ENCODE peak calls at places on chromosomes 13 and 19, in six cellular contexts. U, P, Y, M, Q and E are unnamed samples. For H3K4me1, the result is how much of the 10 kb centered on the place peaks cover.

GRCh38 chr13:77729502-77730221 is 32.2 kb downstream of the SLAIN1 start:
- DNase-seq in U (no peak), P (no peak), Y (no peak), M (no peak), Q (no peak), E (no peak)

GRCh38 chr13:28794370-28794769 is 25.8 kb upstream of the MTUS2 start:
- DNase-seq in U (no peak), P (no peak), Y (no peak), M (no peak), Q (no peak), E (no peak)

GRCh38 chr13:112218416-112218815 is 151.5 kb downstream of the SOX1 start:
- DNase-seq in U (no peak), P (no peak), Y (no peak), M (no peak), Q (no peak), E (no peak)

GRCh38 chr13:95679722-95680121 is 2.8 kb downstream of the DNAJC3 start:
- DNase-seq in U (no peak), P (no peak), Y (no peak), M (no peak), Q (no peak), E (no peak)

GRCh38 chr13:73913043-73913740 is 221.0 kb downstream of the KLF12 start:
- DNase-seq in U (peak), P (no peak), Y (no peak), M (no peak), Q (no peak), E (no peak)

GRCh38 chr19:45020071-45020470 is 18.8 kb upstream of the CLASRP start:
- DNase-seq in U (no peak), P (no peak), Y (no peak), M (no peak), Q (no peak), E (no peak)

GRCh38 chr13:113748862-113749451 is 10.1 kb upstream of the TMEM255B start:
- DNase-seq in U (no peak), P (no peak), Y (no peak), M (no peak), Q (no peak), E (no peak)

GRCh38 chr13:57635541-57635940 is 4.0 kb downstream of the PCDH17 start:
- DNase-seq in U (no peak), P (no peak), Y (no peak), M (no peak), Q (no peak), E (no peak)

GRCh38 chr13:97221989-97222700 is at the start of gene MBNL2:
- DNase-seq in U (peak), P (peak), Y (peak), M (peak), Q (peak), E (peak)

GRCh38 chr13:27106144-27106543 is 65.5 kb downstream of the USP12 start:
- DNase-seq in U (no peak), P (no peak), Y (no peak), M (no peak), Q (no peak), E (no peak)

GRCh38 chr13:44048326-44048725 is 168.6 kb downstream of the LACC1 start:
- DNase-seq in U (no peak), P (no peak), Y (no peak), M (no peak), Q (no peak), E (no peak)

GRCh38 chr19:49920624-49921363 is 8.2 kb upstream of the ATF5 start:
- DNase-seq in U (no peak), P (no peak), Y (no peak), M (no peak), Q (no peak), E (peak)

GRCh38 chr19:49915271-49915670 is 13.7 kb upstream of the ATF5 start:
- DNase-seq in U (no peak), P (no peak), Y (no peak), M (no peak), Q (no peak), E (no peak)

GRCh38 chr19:49913720-49914119 is 15.3 kb upstream of the ATF5 start:
- DNase-seq in U (no peak), P (no peak), Y (no peak), M (no peak), Q (no peak), E (no peak)

GRCh38 chr19:49918089-49918488 is 10.9 kb upstream of the ATF5 start:
- DNase-seq in U (no peak), P (no peak), Y (no peak), M (no peak), Q (no peak), E (no peak)

GRCh38 chr19:49916839-49917733 is 11.9 kb upstream of the ATF5 start:
- DNase-seq in U (no peak), P (no peak), Y (no peak), M (no peak), Q (peak), E (no peak)
- TF ChIP-seq CTCF in U (no peak), P (no peak), Y (no peak), M (peak), Q (peak), E (no peak)

GRCh38 chr13:51624695-51625345 is 40.6 kb downstream of the WDFY2 start:
- DNase-seq in U (no peak), P (no peak), Y (no peak), M (no peak), Q (no peak), E (no peak)

GRCh38 chr13:51624207-51624606 is 39.9 kb downstream of the WDFY2 start:
- DNase-seq in U (no peak), P (no peak), Y (no peak), M (no peak), Q (no peak), E (no peak)

GRCh38 chr13:51625555-51626345 is 41.5 kb downstream of the WDFY2 start:
- DNase-seq in U (no peak), P (peak), Y (no peak), M (no peak), Q (no peak), E (no peak)

GRCh38 chr13:51621597-51621996 is 37.3 kb downstream of the WDFY2 start:
- DNase-seq in U (no peak), P (no peak), Y (no peak), M (no peak), Q (no peak), E (no peak)

DNA sequence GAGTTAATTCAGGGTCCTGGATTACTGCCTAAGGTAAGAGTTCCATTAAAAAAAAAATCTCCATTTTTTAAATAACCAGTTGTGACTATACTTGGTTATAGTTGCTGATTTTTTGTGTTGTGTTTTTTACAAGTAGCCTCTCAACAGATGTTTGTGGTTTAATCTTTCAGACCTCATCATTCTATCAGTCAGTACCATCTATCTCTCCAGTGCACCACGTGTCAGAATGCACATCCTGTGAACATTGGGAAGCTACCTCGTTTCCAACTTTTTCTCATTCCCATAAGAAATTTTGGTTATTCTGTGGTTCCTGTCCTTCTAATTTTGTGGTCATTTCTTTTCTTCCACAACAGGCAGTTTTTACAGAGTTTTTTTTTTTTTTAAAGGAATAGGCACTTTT is 39.2 kb downstream of the WDFY2 start:
- DNase-seq in U (no peak), P (no peak), Y (no peak), M (no peak), Q (no peak), E (no peak)
- H3K4me1 ChIP-seq in U (under half), P (half or more), Y (under half), M (under half), Q (under half), E (under half)

GRCh38 chr19:13894552-13894951 is 11.4 kb downstream of the BRME1 start:
- DNase-seq in U (no peak), P (no peak), Y (no peak), M (no peak), Q (no peak), E (no peak)
- H3K27ac ChIP-seq in U (no peak), P (no peak), Y (no peak), M (no peak), Q (no peak), E (no peak)

DNA sequence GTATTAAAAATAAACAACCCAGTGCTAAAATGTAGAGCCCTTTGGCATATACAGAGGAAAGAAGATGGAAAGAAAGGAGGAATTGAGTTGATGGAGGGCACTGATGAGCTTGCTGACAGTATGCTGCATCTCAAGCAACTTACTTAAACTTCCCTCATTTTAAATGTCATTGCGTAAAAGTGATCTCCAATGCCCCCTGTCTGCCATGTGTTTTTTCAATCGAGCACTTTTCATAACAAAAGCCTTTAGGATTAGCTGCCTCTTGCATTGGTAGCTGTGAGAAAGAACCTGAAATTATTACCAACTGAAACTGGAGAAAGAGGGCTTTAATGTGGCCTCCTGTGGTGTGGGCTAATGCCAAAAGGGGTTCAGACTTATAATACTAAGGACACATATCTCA is 541.6 kb downstream of the SUCLA2 start:
- DNase-seq in U (peak), P (no peak), Y (no peak), M (peak), Q (peak), E (no peak)
- TF ChIP-seq CTCF in U (peak), P (no peak), Y (peak), M (peak), Q (peak), E (no peak)

GRCh38 chr19:54515156-54515555 is 12.5 kb downstream of the LAIR2 start:
- DNase-seq in U (no peak), P (no peak), Y (no peak), M (no peak), Q (no peak), E (no peak)
- H3K4me1 ChIP-seq in U (under half), P (under half), Y (under half), M (under half), Q (under half), E (under half)

DNA sequence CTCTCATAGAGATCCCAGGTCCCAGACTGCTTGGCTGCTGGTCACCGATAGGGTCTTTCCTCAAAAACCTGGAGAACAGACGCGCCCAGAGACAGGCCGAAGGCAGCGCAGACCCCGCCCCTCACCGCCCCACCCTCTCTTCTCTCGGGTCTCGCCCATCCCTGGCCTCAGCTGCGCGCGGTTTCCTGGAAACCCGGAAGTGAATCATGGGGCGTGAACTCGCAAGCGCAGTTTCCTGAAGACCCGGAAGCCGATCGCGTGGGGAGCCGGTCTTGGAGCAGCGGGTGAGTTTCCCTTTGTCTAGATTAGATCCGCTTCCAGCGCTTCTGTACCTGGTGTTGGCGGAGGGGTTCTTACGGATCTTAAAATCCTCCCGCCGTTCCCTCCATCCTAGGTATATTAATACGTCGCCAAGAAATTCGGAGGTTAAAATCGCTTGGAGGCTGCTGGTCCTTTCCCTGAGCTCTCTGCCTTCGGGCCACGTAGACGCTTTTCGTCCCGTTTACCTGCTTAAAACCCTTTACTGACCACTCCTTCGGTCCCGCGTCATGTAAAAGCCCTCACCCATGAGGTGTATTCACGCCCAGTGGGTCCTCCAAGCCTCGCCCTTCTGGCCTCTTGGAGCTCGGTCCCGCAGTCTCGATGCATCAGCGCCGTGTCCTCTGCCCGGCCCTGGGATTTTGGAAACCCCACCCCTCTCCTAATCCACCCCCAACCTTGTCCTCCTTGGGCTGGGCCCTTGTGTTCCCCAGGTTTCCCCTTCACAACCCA is at the start of gene ZNF578:
- DNase-seq in U (peak), P (peak), Y (peak), M (no peak), Q (peak), E (peak)
- H3K27ac ChIP-seq in U (peak), P (peak), Y (no peak), M (no peak), Q (peak), E (peak)

GRCh38 chr19:1942934-1943555 is 2.1 kb downstream of the CSNK1G2 start:
- DNase-seq in U (no peak), P (no peak), Y (no peak), M (peak), Q (no peak), E (peak)

GRCh38 chr19:1943661-1944087 is 2.7 kb downstream of the CSNK1G2 start:
- DNase-seq in U (no peak), P (no peak), Y (no peak), M (no peak), Q (no peak), E (no peak)

GRCh38 chr19:1944088-1944915 is 3.3 kb downstream of the CSNK1G2 start:
- DNase-seq in U (no peak), P (no peak), Y (no peak), M (no peak), Q (no peak), E (no peak)

GRCh38 chr19:1941146-1942077 is at the start of gene CSNK1G2:
- DNase-seq in U (no peak), P (peak), Y (peak), M (no peak), Q (no peak), E (peak)

DNA sequence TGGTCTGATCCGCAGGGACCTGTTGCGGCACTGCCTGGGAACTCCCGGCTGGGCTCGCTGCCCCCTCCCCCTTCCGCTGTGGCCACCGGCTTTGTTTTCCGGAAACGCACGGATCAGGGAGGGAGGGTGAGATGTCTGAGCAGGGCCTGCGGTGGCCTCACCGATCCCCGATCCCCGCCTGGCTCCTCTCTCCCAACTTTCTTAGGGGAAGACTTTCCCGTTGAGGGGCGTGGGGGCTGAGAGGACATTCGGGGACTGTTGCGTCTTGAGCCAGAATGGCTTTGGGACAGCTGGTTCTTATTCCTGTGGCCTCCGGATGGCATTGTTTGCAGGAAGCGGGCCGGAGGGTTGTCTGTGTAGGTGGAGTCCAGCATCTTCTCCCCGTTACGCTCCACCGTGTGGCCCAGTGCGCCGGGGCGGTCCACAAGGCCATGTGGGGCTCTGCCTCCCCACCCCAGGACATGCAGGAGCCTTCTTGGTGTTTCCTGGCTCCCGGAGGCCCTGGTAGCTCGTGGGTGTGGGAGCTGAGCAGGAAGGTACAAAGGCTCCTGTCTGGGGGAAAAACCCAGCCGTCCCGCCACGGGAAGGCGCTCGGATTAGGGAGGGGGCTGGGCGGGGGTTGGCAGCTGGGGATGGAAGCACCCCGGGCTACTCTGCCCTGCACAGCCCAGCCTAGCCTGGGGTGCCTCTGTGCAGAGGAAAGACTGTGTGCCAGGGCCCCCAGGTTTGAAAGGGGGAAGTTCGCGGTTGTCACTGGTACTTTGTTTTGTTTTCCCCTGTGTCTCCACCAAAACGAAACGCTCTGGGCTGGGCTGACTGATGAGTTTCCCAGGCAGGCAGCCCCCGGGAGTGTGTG is 1.3 kb downstream of the CSNK1G2 start:
- DNase-seq in U (peak), P (peak), Y (peak), M (peak), Q (peak), E (peak)
- TF ChIP-seq CTCF in U (no peak), P (no peak), Y (no peak), M (peak), Q (no peak), E (no peak)

GRCh38 chr19:1177322-1178114 is 3.5 kb upstream of the SBNO2 start:
- DNase-seq in U (peak), P (no peak), Y (peak), M (no peak), Q (no peak), E (peak)
- H3K4me1 ChIP-seq in U (under half), P (under half), Y (under half), M (under half), Q (under half), E (half or more)